ENCODE peak calls at places on chromosome 19, in four cellular contexts. One of them, this sample, is unnamed.

GRCh38 chr19:23525265-23525862 is 130.1 kb upstream of the ZNF91 start:
- ATAC-seq in Panc1: no peak
- ATAC-seq in upper lobe of left lung: no peak
- ATAC-seq in K562: no peak
- ATAC-seq in this sample: no peak

GRCh38 chr19:3275068-3275582 is 50.7 kb downstream of the CELF5 start:
- ATAC-seq in Panc1: peak; percentile 77
- ATAC-seq in upper lobe of left lung: no peak
- ATAC-seq in K562: peak; percentile 76
- ATAC-seq in this sample: no peak

GRCh38 chr19:51018745-51019543 is 565 bp downstream of the KLK10 start:
- ATAC-seq in Panc1: peak; percentile 52
- ATAC-seq in upper lobe of left lung: peak; percentile 66
- ATAC-seq in K562: no peak
- ATAC-seq in this sample: no peak

GRCh38 chr19:56162258-56162657 is 13.6 kb upstream of the GALP start:
- ATAC-seq in Panc1: peak; percentile 52
- ATAC-seq in upper lobe of left lung: no peak
- ATAC-seq in K562: peak; percentile 79
- ATAC-seq in this sample: no peak

GRCh38 chr19:38375748-38376147 is 1.4 kb downstream of the PSMD8 start:
- ATAC-seq in Panc1: no peak
- ATAC-seq in upper lobe of left lung: no peak
- ATAC-seq in K562: no peak
- ATAC-seq in this sample: no peak

GRCh38 chr19:29429581-29429980 is 96.2 kb upstream of the VSTM2B start:
- ATAC-seq in Panc1: no peak
- ATAC-seq in upper lobe of left lung: no peak
- ATAC-seq in K562: no peak
- ATAC-seq in this sample: no peak

GRCh38 chr19:38656171-38656981 is 8.9 kb downstream of the ACTN4 start:
- ATAC-seq in Panc1: no peak
- ATAC-seq in upper lobe of left lung: no peak
- ATAC-seq in K562: no peak
- ATAC-seq in this sample: peak; percentile 34

GRCh38 chr19:22620401-22620800 is 13.7 kb upstream of the ZNF492 start:
- ATAC-seq in Panc1: no peak
- ATAC-seq in upper lobe of left lung: no peak
- ATAC-seq in K562: no peak
- ATAC-seq in this sample: no peak

GRCh38 chr19:47097396-47098217 is 16.0 kb downstream of the ZC3H4 start:
- ATAC-seq in Panc1: no peak
- ATAC-seq in upper lobe of left lung: no peak
- ATAC-seq in K562: no peak
- ATAC-seq in this sample: peak; percentile 57

GRCh38 chr19:58326914-58327726 is at the start of gene ZSCAN22:
- ATAC-seq in Panc1: peak; percentile 97
- ATAC-seq in upper lobe of left lung: peak; percentile 98
- ATAC-seq in K562: peak; percentile 95
- ATAC-seq in this sample: peak; percentile 98

GRCh38 chr19:37699057-37699456 is 20.5 kb downstream of the ZNF607 start:
- ATAC-seq in Panc1: no peak
- ATAC-seq in upper lobe of left lung: no peak
- ATAC-seq in K562: no peak
- ATAC-seq in this sample: no peak

GRCh38 chr19:38281820-38282566 is 17.6 kb downstream of the SPINT2 start:
- ATAC-seq in Panc1: no peak
- ATAC-seq in upper lobe of left lung: no peak
- ATAC-seq in K562: peak; percentile 37
- ATAC-seq in this sample: no peak

GRCh38 chr19:51568456-51568855 is 2.6 kb upstream of the ZNF175 start:
- ATAC-seq in Panc1: no peak
- ATAC-seq in upper lobe of left lung: no peak
- ATAC-seq in K562: no peak
- ATAC-seq in this sample: no peak

GRCh38 chr19:55146648-55147218 is 2.3 kb downstream of the TNNT1 start:
- ATAC-seq in Panc1: peak; percentile 91
- ATAC-seq in upper lobe of left lung: no peak
- ATAC-seq in K562: peak; percentile 96
- ATAC-seq in this sample: no peak

GRCh38 chr19:29529646-29530548 is 4.1 kb downstream of the VSTM2B start:
- ATAC-seq in Panc1: no peak
- ATAC-seq in upper lobe of left lung: no peak
- ATAC-seq in K562: no peak
- ATAC-seq in this sample: no peak

GRCh38 chr19:2186071-2186846 is 22.5 kb downstream of the DOT1L start:
- ATAC-seq in Panc1: no peak
- ATAC-seq in upper lobe of left lung: peak; percentile 90
- ATAC-seq in K562: no peak
- ATAC-seq in this sample: peak; percentile 94

GRCh38 chr19:24059572-24060295 is 27.3 kb upstream of the ZNF254 start:
- ATAC-seq in Panc1: no peak
- ATAC-seq in upper lobe of left lung: no peak
- ATAC-seq in K562: no peak
- ATAC-seq in this sample: no peak

GRCh38 chr19:42695811-42696503 is 44.3 kb downstream of the PSG3 start:
- ATAC-seq in Panc1: no peak
- ATAC-seq in upper lobe of left lung: no peak
- ATAC-seq in K562: no peak
- ATAC-seq in this sample: no peak

GRCh38 chr19:42697884-42698283 is 42.4 kb downstream of the PSG3 start:
- ATAC-seq in Panc1: no peak
- ATAC-seq in upper lobe of left lung: no peak
- ATAC-seq in K562: no peak
- ATAC-seq in this sample: no peak

DNA sequence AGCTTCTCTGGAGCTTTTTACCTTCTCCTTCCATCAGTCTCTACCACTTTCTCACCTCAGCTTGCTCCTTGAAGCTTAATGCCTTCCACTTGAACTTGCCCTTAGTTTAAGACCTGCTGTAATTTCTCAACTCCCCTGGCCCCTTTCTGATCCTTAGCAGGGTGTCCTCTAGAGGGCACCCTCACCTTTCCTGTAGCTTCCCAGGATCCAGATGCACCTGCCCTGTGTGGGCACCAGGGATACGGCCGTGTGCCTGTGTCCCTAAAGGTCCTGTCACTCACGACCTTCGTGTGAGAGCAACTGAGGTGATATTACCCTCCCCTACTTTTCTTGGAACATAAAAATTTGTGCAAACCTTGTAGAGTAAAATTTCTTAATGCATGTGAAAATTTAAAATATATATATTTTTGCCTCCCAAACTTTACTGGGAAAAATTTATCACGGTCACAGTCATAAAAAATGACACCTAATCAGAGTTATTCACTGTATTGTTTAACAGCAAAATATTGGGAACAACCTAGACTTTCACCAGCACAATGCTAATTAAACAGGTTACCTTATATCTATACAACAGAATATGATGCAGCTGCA is 46.4 kb downstream of the PSG3 start:
- ATAC-seq in Panc1: peak; percentile 87
- ATAC-seq in upper lobe of left lung: no peak
- ATAC-seq in K562: peak; percentile 80
- ATAC-seq in this sample: no peak
- TF ChIP-seq CTCF in Panc1: peak; percentile 77
- TF ChIP-seq CTCF in upper lobe of left lung: peak; percentile 17
- TF ChIP-seq CTCF in K562: peak; percentile 72
- TF ChIP-seq CTCF in this sample: no peak

GRCh38 chr19:7919681-7920519 is at the start of gene SNAPC2:
- ATAC-seq in Panc1: peak; percentile 62
- ATAC-seq in upper lobe of left lung: peak; percentile 77
- ATAC-seq in K562: peak; percentile 86
- ATAC-seq in this sample: peak; percentile 78

GRCh38 chr19:7922841-7923205 is 2.7 kb downstream of the SNAPC2 start:
- ATAC-seq in Panc1: no peak
- ATAC-seq in upper lobe of left lung: no peak
- ATAC-seq in K562: no peak
- ATAC-seq in this sample: no peak

GRCh38 chr19:7920520-7921301 is 573 bp downstream of the SNAPC2 start:
- ATAC-seq in Panc1: peak; percentile 17
- ATAC-seq in upper lobe of left lung: peak; percentile 97
- ATAC-seq in K562: peak; percentile 68
- ATAC-seq in this sample: peak; percentile 77

GRCh38 chr19:7921955-7922840 is 2.1 kb downstream of the SNAPC2 start:
- ATAC-seq in Panc1: no peak
- ATAC-seq in upper lobe of left lung: no peak
- ATAC-seq in K562: no peak
- ATAC-seq in this sample: no peak

DNA sequence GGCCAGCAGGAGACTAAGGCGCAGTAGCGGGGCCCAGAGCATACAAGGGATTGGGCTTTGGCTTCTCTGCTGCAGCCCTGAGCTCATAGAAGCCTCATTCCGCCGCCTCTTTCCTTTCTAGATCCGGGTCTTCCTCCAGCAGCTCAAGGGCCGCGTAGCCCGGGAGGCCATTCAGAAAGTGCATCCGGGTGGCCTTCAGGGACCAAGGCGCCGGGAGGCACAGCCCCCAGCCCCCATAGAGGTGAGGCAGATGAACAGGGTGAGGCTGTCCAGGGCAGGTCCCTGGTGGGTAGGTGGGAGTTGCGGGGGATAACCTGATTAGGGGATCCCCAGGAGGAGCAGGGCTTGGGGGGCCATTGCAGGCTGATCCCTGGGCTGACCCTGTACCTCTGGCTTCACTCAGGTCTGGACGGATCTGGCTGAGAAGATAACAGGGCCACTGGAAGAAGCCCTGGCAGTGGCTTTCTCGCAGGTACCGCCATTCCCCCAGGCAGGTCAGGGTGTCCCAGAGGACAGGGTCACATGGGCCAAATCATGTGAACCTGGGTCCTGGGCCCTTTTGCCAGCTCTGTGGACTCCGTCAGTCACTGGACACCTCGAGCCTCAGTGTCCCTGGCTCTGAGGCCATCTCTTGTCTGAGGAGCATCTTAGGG is 1.3 kb downstream of the SNAPC2 start:
- ATAC-seq in Panc1: no peak
- ATAC-seq in upper lobe of left lung: no peak
- ATAC-seq in K562: peak; percentile 1
- ATAC-seq in this sample: no peak
- H3K27ac ChIP-seq in Panc1: peak overlapping the region; percentile 79
- H3K27ac ChIP-seq in upper lobe of left lung: peak overlapping the region; percentile 91
- H3K27ac ChIP-seq in K562: peak overlapping the region; percentile 89
- H3K27ac ChIP-seq in this sample: peak overlapping the region; percentile 94

GRCh38 chr19:5932146-5932545 is 18.1 kb downstream of the CAPS start:
- ATAC-seq in Panc1: no peak
- ATAC-seq in upper lobe of left lung: no peak
- ATAC-seq in K562: no peak
- ATAC-seq in this sample: no peak

GRCh38 chr19:5929179-5929578 is 15.1 kb downstream of the CAPS start:
- ATAC-seq in Panc1: no peak
- ATAC-seq in upper lobe of left lung: no peak
- ATAC-seq in K562: no peak
- ATAC-seq in this sample: no peak

GRCh38 chr19:5931251-5931650 is 17.2 kb downstream of the CAPS start:
- ATAC-seq in Panc1: no peak
- ATAC-seq in upper lobe of left lung: no peak
- ATAC-seq in K562: no peak
- ATAC-seq in this sample: no peak

GRCh38 chr19:5927439-5927821 is 13.4 kb downstream of the CAPS start:
- ATAC-seq in Panc1: no peak
- ATAC-seq in upper lobe of left lung: no peak
- ATAC-seq in K562: no peak
- ATAC-seq in this sample: no peak

DNA sequence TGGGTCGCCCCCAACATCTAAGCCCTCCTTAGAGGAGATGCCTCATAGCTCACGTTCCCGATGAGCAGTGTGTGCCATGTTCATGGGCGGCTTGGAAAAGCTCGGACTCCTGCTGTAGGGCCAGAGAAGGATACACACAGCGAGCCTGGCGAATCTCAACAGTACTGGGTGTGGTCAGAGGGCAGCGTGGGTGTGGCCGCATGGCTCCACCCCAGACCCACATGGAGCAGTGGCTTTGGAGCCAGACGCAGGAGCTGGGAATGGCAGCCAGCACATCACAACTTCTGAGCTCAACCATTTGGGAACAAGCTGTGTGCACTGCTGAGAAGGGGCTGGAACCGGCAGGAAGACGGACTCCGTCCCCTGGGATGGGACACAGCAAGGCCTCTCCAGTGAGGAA is 15.6 kb downstream of the CAPS start:
- ATAC-seq in Panc1: no peak
- ATAC-seq in upper lobe of left lung: no peak
- ATAC-seq in K562: peak; percentile 54
- ATAC-seq in this sample: no peak
- H3K36me3 ChIP-seq in Panc1: no peaks in the 10 kb centered on the region
- H3K36me3 ChIP-seq in upper lobe of left lung: peaks cover 31% of the 10 kb centered on the region
- H3K36me3 ChIP-seq in K562: peaks cover 98% of the 10 kb centered on the region
- H3K36me3 ChIP-seq in this sample: no peaks in the 10 kb centered on the region

GRCh38 chr19:40672038-40672437 is 18.4 kb downstream of the NUMBL start:
- ATAC-seq in Panc1: no peak
- ATAC-seq in upper lobe of left lung: no peak
- ATAC-seq in K562: no peak
- ATAC-seq in this sample: no peak

GRCh38 chr19:40667602-40668001 is 22.8 kb downstream of the NUMBL start:
- ATAC-seq in Panc1: no peak
- ATAC-seq in upper lobe of left lung: no peak
- ATAC-seq in K562: no peak
- ATAC-seq in this sample: no peak

GRCh38 chr19:40671404-40671803 is 19.0 kb downstream of the NUMBL start:
- ATAC-seq in Panc1: no peak
- ATAC-seq in upper lobe of left lung: no peak
- ATAC-seq in K562: no peak
- ATAC-seq in this sample: no peak

GRCh38 chr19:40666803-40667438 is 23.5 kb downstream of the NUMBL start:
- ATAC-seq in Panc1: no peak
- ATAC-seq in upper lobe of left lung: no peak
- ATAC-seq in K562: no peak
- ATAC-seq in this sample: no peak

GRCh38 chr19:40668991-40669614 is 21.3 kb downstream of the NUMBL start:
- ATAC-seq in Panc1: no peak
- ATAC-seq in upper lobe of left lung: no peak
- ATAC-seq in K562: no peak
- ATAC-seq in this sample: no peak
- TF ChIP-seq CTCF in Panc1: no peak
- TF ChIP-seq CTCF in upper lobe of left lung: no peak
- TF ChIP-seq CTCF in K562: no peak
- TF ChIP-seq CTCF in this sample: no peak

GRCh38 chr19:48186015-48186414 is 15.5 kb downstream of the ZSWIM9 start:
- ATAC-seq in Panc1: no peak
- ATAC-seq in upper lobe of left lung: no peak
- ATAC-seq in K562: no peak
- ATAC-seq in this sample: no peak
- H3K27ac ChIP-seq in Panc1: no peak overlapping the region
- H3K27ac ChIP-seq in upper lobe of left lung: no peak overlapping the region
- H3K27ac ChIP-seq in K562: no peak overlapping the region
- H3K27ac ChIP-seq in this sample: no peak overlapping the region